ENCODE peak calls at places on chromosomes 2 and 18, in six cellular contexts. One of them, this sample, is unnamed.

GRCh38 chr2:47345584-47345913 is 57.4 kb upstream of the MSH2 start:
- DNase-seq in right lobe of liver: no peak
- DNase-seq in IMR-90: no peak
- DNase-seq in ovary: no peak
- DNase-seq in gastrocnemius medialis: no peak
- DNase-seq in HCT116: no peak
- DNase-seq in this sample: no peak

GRCh38 chr18:79915161-79916127 is 36.0 kb downstream of the SLC66A2 start:
- DNase-seq in right lobe of liver: no peak
- DNase-seq in IMR-90: no peak
- DNase-seq in ovary: no peak
- DNase-seq in gastrocnemius medialis: peak
- DNase-seq in HCT116: no peak
- DNase-seq in this sample: no peak

GRCh38 chr2:215105607-215106354 is 32.6 kb downstream of the ABCA12 start:
- DNase-seq in right lobe of liver: no peak
- DNase-seq in IMR-90: peak
- DNase-seq in ovary: no peak
- DNase-seq in gastrocnemius medialis: no peak
- DNase-seq in HCT116: no peak
- DNase-seq in this sample: no peak

GRCh38 chr2:30444283-30444682 is 2.8 kb upstream of the LCLAT1 start:
- DNase-seq in right lobe of liver: no peak
- DNase-seq in IMR-90: no peak
- DNase-seq in ovary: no peak
- DNase-seq in gastrocnemius medialis: peak
- DNase-seq in HCT116: no peak
- DNase-seq in this sample: no peak

GRCh38 chr2:238220892-238221521 is 17.5 kb upstream of the ILKAP start:
- DNase-seq in right lobe of liver: no peak
- DNase-seq in IMR-90: no peak
- DNase-seq in ovary: no peak
- DNase-seq in gastrocnemius medialis: no peak
- DNase-seq in HCT116: no peak
- DNase-seq in this sample: no peak

GRCh38 chr2:152618188-152618564 is 99.1 kb downstream of the PRPF40A start:
- DNase-seq in right lobe of liver: no peak
- DNase-seq in IMR-90: no peak
- DNase-seq in ovary: no peak
- DNase-seq in gastrocnemius medialis: no peak
- DNase-seq in HCT116: no peak
- DNase-seq in this sample: no peak

GRCh38 chr2:113240915-113241911 is 37.5 kb downstream of the PAX8 start:
- DNase-seq in right lobe of liver: peak
- DNase-seq in IMR-90: peak
- DNase-seq in ovary: no peak
- DNase-seq in gastrocnemius medialis: peak
- DNase-seq in HCT116: peak
- DNase-seq in this sample: peak

GRCh38 chr2:150824118-150824517 is 336.7 kb upstream of the RND3 start:
- DNase-seq in right lobe of liver: no peak
- DNase-seq in IMR-90: no peak
- DNase-seq in ovary: no peak
- DNase-seq in gastrocnemius medialis: no peak
- DNase-seq in HCT116: no peak
- DNase-seq in this sample: no peak

GRCh38 chr2:140654565-140654964 is 1476.3 kb downstream of the LRP1B start:
- DNase-seq in right lobe of liver: no peak
- DNase-seq in IMR-90: peak
- DNase-seq in ovary: no peak
- DNase-seq in gastrocnemius medialis: no peak
- DNase-seq in HCT116: no peak
- DNase-seq in this sample: no peak

GRCh38 chr2:203330434-203330833 is 2.2 kb downstream of the ABI2 start:
- DNase-seq in right lobe of liver: no peak
- DNase-seq in IMR-90: peak
- DNase-seq in ovary: no peak
- DNase-seq in gastrocnemius medialis: no peak
- DNase-seq in HCT116: no peak
- DNase-seq in this sample: no peak

GRCh38 chr2:12317853-12318426 is 398.8 kb upstream of the TRIB2 start:
- DNase-seq in right lobe of liver: no peak
- DNase-seq in IMR-90: peak
- DNase-seq in ovary: peak
- DNase-seq in gastrocnemius medialis: no peak
- DNase-seq in HCT116: no peak
- DNase-seq in this sample: peak

GRCh38 chr2:38712871-38713270 is 38.3 kb downstream of the SRSF7 start:
- DNase-seq in right lobe of liver: no peak
- DNase-seq in IMR-90: no peak
- DNase-seq in ovary: no peak
- DNase-seq in gastrocnemius medialis: no peak
- DNase-seq in HCT116: no peak
- DNase-seq in this sample: no peak

GRCh38 chr2:8597526-8598225 is 84.2 kb upstream of the ID2 start:
- DNase-seq in right lobe of liver: peak
- DNase-seq in IMR-90: no peak
- DNase-seq in ovary: no peak
- DNase-seq in gastrocnemius medialis: no peak
- DNase-seq in HCT116: no peak
- DNase-seq in this sample: no peak

GRCh38 chr2:53442783-53443182 is 324.8 kb upstream of the CHAC2 start:
- DNase-seq in right lobe of liver: peak
- DNase-seq in IMR-90: no peak
- DNase-seq in ovary: no peak
- DNase-seq in gastrocnemius medialis: no peak
- DNase-seq in HCT116: no peak
- DNase-seq in this sample: no peak

GRCh38 chr2:121398853-121399252 is 113.9 kb upstream of the TFCP2L1 start:
- DNase-seq in right lobe of liver: no peak
- DNase-seq in IMR-90: no peak
- DNase-seq in ovary: no peak
- DNase-seq in gastrocnemius medialis: no peak
- DNase-seq in HCT116: no peak
- DNase-seq in this sample: no peak

GRCh38 chr2:23480991-23481797 is 96.2 kb downstream of the KLHL29 start:
- DNase-seq in right lobe of liver: no peak
- DNase-seq in IMR-90: peak
- DNase-seq in ovary: no peak
- DNase-seq in gastrocnemius medialis: no peak
- DNase-seq in HCT116: peak
- DNase-seq in this sample: no peak

GRCh38 chr2:65991864-65992554 is 442.9 kb upstream of the MEIS1 start:
- DNase-seq in right lobe of liver: no peak
- DNase-seq in IMR-90: no peak
- DNase-seq in ovary: no peak
- DNase-seq in gastrocnemius medialis: peak
- DNase-seq in HCT116: no peak
- DNase-seq in this sample: no peak

GRCh38 chr2:207257291-207258190 is 91.8 kb upstream of the KLF7 start:
- DNase-seq in right lobe of liver: no peak
- DNase-seq in IMR-90: peak
- DNase-seq in ovary: no peak
- DNase-seq in gastrocnemius medialis: no peak
- DNase-seq in HCT116: no peak
- DNase-seq in this sample: no peak

GRCh38 chr2:199430219-199430618 is 27.5 kb downstream of the SATB2 start:
- DNase-seq in right lobe of liver: no peak
- DNase-seq in IMR-90: no peak
- DNase-seq in ovary: no peak
- DNase-seq in gastrocnemius medialis: no peak
- DNase-seq in HCT116: no peak
- DNase-seq in this sample: no peak

GRCh38 chr2:11750422-11750821 is 4.0 kb downstream of the LPIN1 start:
- DNase-seq in right lobe of liver: no peak
- DNase-seq in IMR-90: no peak
- DNase-seq in ovary: no peak
- DNase-seq in gastrocnemius medialis: no peak
- DNase-seq in HCT116: no peak
- DNase-seq in this sample: no peak

GRCh38 chr2:214987261-214987660 is 151.2 kb downstream of the ABCA12 start:
- DNase-seq in right lobe of liver: no peak
- DNase-seq in IMR-90: no peak
- DNase-seq in ovary: no peak
- DNase-seq in gastrocnemius medialis: no peak
- DNase-seq in HCT116: no peak
- DNase-seq in this sample: no peak

GRCh38 chr2:173943139-173943538 is 22.0 kb downstream of the SP3 start:
- DNase-seq in right lobe of liver: no peak
- DNase-seq in IMR-90: no peak
- DNase-seq in ovary: no peak
- DNase-seq in gastrocnemius medialis: no peak
- DNase-seq in HCT116: no peak
- DNase-seq in this sample: no peak

GRCh38 chr2:229539628-229540027 is 174.7 kb downstream of the DNER start:
- DNase-seq in right lobe of liver: no peak
- DNase-seq in IMR-90: peak
- DNase-seq in ovary: no peak
- DNase-seq in gastrocnemius medialis: no peak
- DNase-seq in HCT116: no peak
- DNase-seq in this sample: peak

GRCh38 chr2:201522965-201523364 is 71.4 kb downstream of the STRADB start:
- DNase-seq in right lobe of liver: no peak
- DNase-seq in IMR-90: no peak
- DNase-seq in ovary: no peak
- DNase-seq in gastrocnemius medialis: no peak
- DNase-seq in HCT116: no peak
- DNase-seq in this sample: no peak

GRCh38 chr18:73461038-73461779 is 593.4 kb upstream of the NETO1 start:
- DNase-seq in right lobe of liver: peak
- DNase-seq in IMR-90: peak
- DNase-seq in ovary: no peak
- DNase-seq in gastrocnemius medialis: no peak
- DNase-seq in HCT116: no peak
- DNase-seq in this sample: no peak

GRCh38 chr2:100589527-100589926 is 26.7 kb downstream of the PDCL3 start:
- DNase-seq in right lobe of liver: no peak
- DNase-seq in IMR-90: no peak
- DNase-seq in ovary: no peak
- DNase-seq in gastrocnemius medialis: no peak
- DNase-seq in HCT116: no peak
- DNase-seq in this sample: no peak
- H3K4me3 ChIP-seq in right lobe of liver: no peak
- H3K4me3 ChIP-seq in IMR-90: no peak
- H3K4me3 ChIP-seq in ovary: no peak
- H3K4me3 ChIP-seq in gastrocnemius medialis: no peak
- H3K4me3 ChIP-seq in HCT116: no peak
- H3K4me3 ChIP-seq in this sample: no peak

DNA sequence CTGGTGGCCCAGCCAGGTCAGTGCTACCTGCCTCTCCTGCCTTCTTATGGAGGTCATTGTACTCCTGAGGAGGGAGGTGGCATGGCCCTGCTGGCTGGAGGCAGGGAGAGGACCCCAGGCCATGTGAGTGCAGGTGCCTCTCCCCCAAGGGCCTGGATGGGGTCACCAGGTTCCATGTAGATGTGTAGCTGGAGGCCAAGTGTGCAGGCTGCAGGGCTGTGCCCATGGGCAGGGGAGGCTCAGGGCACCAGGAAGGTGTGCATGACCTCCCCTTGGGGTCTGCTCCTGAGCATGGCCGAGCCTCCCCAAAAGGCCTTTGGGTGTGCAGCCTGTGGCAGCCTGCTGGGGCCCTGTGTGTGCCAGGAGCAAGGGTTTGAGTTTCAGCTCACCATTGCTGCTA is 128.1 kb upstream of the HDAC4 start:
- DNase-seq in right lobe of liver: no peak
- DNase-seq in IMR-90: no peak
- DNase-seq in ovary: no peak
- DNase-seq in gastrocnemius medialis: no peak
- DNase-seq in HCT116: no peak
- DNase-seq in this sample: no peak
- TF ChIP-seq POLR2A in right lobe of liver: no peak
- TF ChIP-seq POLR2A in IMR-90: no peak
- TF ChIP-seq POLR2A in ovary: no peak
- TF ChIP-seq POLR2A in gastrocnemius medialis: no peak
- TF ChIP-seq POLR2A in HCT116: no peak
- TF ChIP-seq POLR2A in this sample: no peak

GRCh38 chr2:127172306-127172705 is 47.8 kb downstream of the CYP27C1 start:
- DNase-seq in right lobe of liver: no peak
- DNase-seq in IMR-90: no peak
- DNase-seq in ovary: no peak
- DNase-seq in gastrocnemius medialis: peak
- DNase-seq in HCT116: no peak
- DNase-seq in this sample: no peak
- H3K27ac ChIP-seq in right lobe of liver: no peak
- H3K27ac ChIP-seq in IMR-90: no peak
- H3K27ac ChIP-seq in ovary: no peak
- H3K27ac ChIP-seq in gastrocnemius medialis: no peak
- H3K27ac ChIP-seq in HCT116: no peak
- H3K27ac ChIP-seq in this sample: no peak

GRCh38 chr2:70903171-70903570 is 32.5 kb upstream of the ATP6V1B1 start:
- DNase-seq in right lobe of liver: no peak
- DNase-seq in IMR-90: no peak
- DNase-seq in ovary: no peak
- DNase-seq in gastrocnemius medialis: no peak
- DNase-seq in HCT116: no peak
- DNase-seq in this sample: no peak

GRCh38 chr2:70902579-70902978 is 33.1 kb upstream of the ATP6V1B1 start:
- DNase-seq in right lobe of liver: no peak
- DNase-seq in IMR-90: no peak
- DNase-seq in ovary: no peak
- DNase-seq in gastrocnemius medialis: no peak
- DNase-seq in HCT116: no peak
- DNase-seq in this sample: no peak

GRCh38 chr2:70902067-70902442 is 33.6 kb upstream of the ATP6V1B1 start:
- DNase-seq in right lobe of liver: no peak
- DNase-seq in IMR-90: peak
- DNase-seq in ovary: no peak
- DNase-seq in gastrocnemius medialis: no peak
- DNase-seq in HCT116: no peak
- DNase-seq in this sample: no peak

GRCh38 chr2:70903641-70904340 is 31.9 kb upstream of the ATP6V1B1 start:
- DNase-seq in right lobe of liver: no peak
- DNase-seq in IMR-90: no peak
- DNase-seq in ovary: no peak
- DNase-seq in gastrocnemius medialis: no peak
- DNase-seq in HCT116: no peak
- DNase-seq in this sample: no peak

DNA sequence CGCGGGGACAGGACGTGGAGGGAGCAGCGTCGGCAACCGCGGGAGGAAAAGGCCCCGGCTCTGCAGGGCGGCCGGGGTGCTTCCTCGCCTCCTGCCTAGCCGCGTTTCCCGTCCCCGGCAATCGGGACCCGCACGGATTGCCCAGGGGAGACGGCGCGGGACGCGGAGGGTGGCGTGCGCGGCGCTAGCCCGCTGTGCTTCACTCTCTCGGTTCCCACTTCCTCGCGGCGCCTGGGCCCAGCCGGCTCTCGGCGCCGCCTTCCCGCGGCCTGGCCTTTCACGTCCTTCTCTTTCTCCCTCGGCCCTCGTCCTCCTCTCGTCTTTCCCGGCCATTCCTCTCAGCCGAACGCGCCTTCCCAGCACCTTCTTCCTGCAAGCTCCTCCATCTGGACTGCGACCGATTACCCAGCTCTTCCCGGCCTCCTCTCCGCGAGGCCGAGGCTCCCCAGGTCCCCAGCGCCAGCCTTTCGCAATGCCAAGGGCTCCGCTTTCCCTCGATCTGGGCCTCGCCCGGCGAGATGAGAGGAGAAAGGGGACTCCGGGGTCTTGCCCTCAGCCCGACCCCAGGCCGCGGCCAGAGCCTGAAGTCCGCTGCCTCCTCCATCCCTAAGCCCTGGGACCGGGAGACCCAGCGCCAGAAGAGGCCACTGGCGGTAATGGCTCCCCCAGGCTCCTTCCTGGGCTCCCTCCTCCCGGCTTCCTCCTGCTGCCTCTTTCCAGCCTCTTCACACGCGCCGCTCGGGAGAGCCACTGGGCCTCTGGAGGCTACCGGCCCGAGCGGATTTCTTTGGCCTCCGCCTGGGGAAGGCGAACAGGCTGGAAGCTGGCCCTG is 34.2 kb upstream of the ATP6V1B1 start:
- DNase-seq in right lobe of liver: no peak
- DNase-seq in IMR-90: peak
- DNase-seq in ovary: no peak
- DNase-seq in gastrocnemius medialis: no peak
- DNase-seq in HCT116: no peak
- DNase-seq in this sample: no peak
- H3K4me3 ChIP-seq in right lobe of liver: peak
- H3K4me3 ChIP-seq in IMR-90: peak
- H3K4me3 ChIP-seq in ovary: peak
- H3K4me3 ChIP-seq in gastrocnemius medialis: peak
- H3K4me3 ChIP-seq in HCT116: peak
- H3K4me3 ChIP-seq in this sample: peak

This sample was measured in adrenal gland.